ENCODE peak calls at places on chromosomes 2 and 18, in seven cellular contexts. R is heart left ventricle; U is heart right ventricle; W is right cardiac atrium; Z is CD4-positive, CD25-positive, alpha-beta regulatory T cell; F is MM.1S; Q is GM23248. J is an unnamed sample.

GRCh38 chr2:240189686-240190085 is 49.2 kb upstream of the OTOS start:
- DNase-seq in Z (no peak), U (no peak), W (no peak), F (no peak), Q (no peak), R (no peak), J (no peak)

GRCh38 chr2:38720613-38721241 is 30.4 kb downstream of the SRSF7 start:
- DNase-seq in R (peak), F (peak), U (peak), Z (no peak), W (peak), Q (peak), J (peak)

GRCh38 chr2:158184556-158185343 is 83.1 kb downstream of the UPP2 start:
- DNase-seq in W (peak), Z (no peak), R (no peak), U (no peak), F (no peak), Q (no peak), J (peak)

GRCh38 chr2:66069937-66070716 is 364.8 kb upstream of the MEIS1 start:
- DNase-seq in F (no peak), U (no peak), W (no peak), Q (no peak), Z (no peak), R (no peak), J (no peak)

GRCh38 chr2:222424729-222425671 is 657 bp downstream of the SGPP2 start:
- DNase-seq in F (peak), Q (no peak), R (no peak), U (peak), W (peak), Z (peak), J (no peak)

GRCh38 chr2:217667545-217667944 is 335.2 kb downstream of the TNS1 start:
- DNase-seq in Z (no peak), Q (no peak), F (no peak), U (no peak), R (peak), W (peak), J (no peak)

GRCh38 chr18:22309191-22309590 is 108.5 kb downstream of the CTAGE1 start:
- DNase-seq in R (no peak), Q (peak), F (no peak), Z (no peak), W (no peak), U (no peak), J (no peak)

GRCh38 chr2:48568551-48568950 is 38.6 kb downstream of the STON1 start:
- DNase-seq in W (no peak), F (no peak), U (no peak), R (no peak), Z (peak), Q (peak), J (no peak)

GRCh38 chr2:67215214-67215613 is 181.9 kb upstream of the ETAA1 start:
- DNase-seq in F (no peak), Z (no peak), R (no peak), U (peak), Q (peak), W (no peak), J (no peak)

GRCh38 chr2:168986544-168986943 is 44.6 kb downstream of the ABCB11 start:
- DNase-seq in F (no peak), Z (no peak), W (no peak), U (no peak), Q (no peak), R (no peak), J (no peak)

GRCh38 chr18:63213936-63214671 is 105.5 kb downstream of the BCL2 start:
- DNase-seq in F (no peak), Z (no peak), U (no peak), R (no peak), Q (no peak), W (no peak), J (no peak)

GRCh38 chr2:20167356-20167755 is 57.6 kb downstream of the SDC1 start:
- DNase-seq in F (no peak), Q (no peak), U (no peak), W (no peak), R (no peak), Z (no peak), J (no peak)

GRCh38 chr2:20164061-20164733 is 60.7 kb downstream of the SDC1 start:
- DNase-seq in F (no peak), W (no peak), U (no peak), Z (no peak), R (no peak), Q (peak), J (no peak)

GRCh38 chr2:20164734-20165242 is 60.1 kb downstream of the SDC1 start:
- DNase-seq in W (no peak), Q (no peak), R (no peak), Z (no peak), F (no peak), U (no peak), J (no peak)

GRCh38 chr2:20168048-20168726 is 56.7 kb downstream of the SDC1 start:
- DNase-seq in R (no peak), U (no peak), W (no peak), Z (no peak), Q (no peak), F (no peak), J (no peak)

DNA sequence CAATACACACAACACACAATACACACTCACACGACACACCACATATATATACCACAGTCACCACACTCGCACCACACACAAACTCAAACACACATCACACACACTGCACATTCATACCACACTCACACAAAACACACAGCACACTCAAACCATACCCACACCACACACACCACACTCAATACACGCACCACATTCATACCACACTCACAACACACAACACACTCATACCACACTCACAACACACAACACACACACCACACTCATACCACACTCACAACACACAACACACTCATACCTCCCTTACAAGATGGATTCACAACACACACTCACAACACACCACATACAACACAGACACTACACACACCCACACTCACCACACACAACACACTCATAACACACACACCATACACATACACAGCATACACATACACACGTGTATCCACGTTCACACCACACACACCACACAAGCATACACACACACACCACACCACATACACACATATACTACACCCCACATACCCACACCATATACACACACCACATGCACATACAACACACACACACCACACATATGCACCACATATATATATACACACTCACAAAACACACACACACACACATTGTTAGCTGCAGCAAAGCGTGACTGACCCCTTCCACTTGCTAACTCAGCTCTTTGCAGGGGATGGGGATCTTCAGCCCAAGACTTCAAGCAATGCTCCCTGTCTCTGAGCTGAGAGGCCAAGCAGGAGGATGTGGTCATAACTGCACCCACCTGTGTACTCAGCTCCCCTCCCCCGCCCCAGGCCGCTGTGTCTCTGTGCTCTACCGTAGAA is 59.0 kb downstream of the SDC1 start:
- DNase-seq in F (peak), Z (peak), W (no peak), U (no peak), Q (no peak), R (no peak), J (no peak)
- H3K27ac ChIP-seq in F (no peak), Z (no peak), W (no peak), U (no peak), Q (peak), R (no peak), J (peak)

GRCh38 chr18:2302628-2303516 is 268.4 kb downstream of the METTL4 start:
- DNase-seq in F (no peak), W (no peak), U (no peak), Q (peak), Z (no peak), R (no peak), J (peak)
- H3K27ac ChIP-seq in F (no peak), W (no peak), U (no peak), Q (no peak), Z (no peak), R (no peak), J (peak)

GRCh38 chr18:76935722-76936337 is 113.5 kb downstream of the ZNF236 start:
- DNase-seq in W (no peak), Q (no peak), U (no peak), R (no peak), Z (no peak), F (no peak), J (no peak)
- H3K27ac ChIP-seq in W (no peak), Q (no peak), U (no peak), R (no peak), Z (no peak), F (no peak), J (no peak)

GRCh38 chr2:99654419-99654818 is 164.6 kb upstream of the REV1 start:
- DNase-seq in W (no peak), U (no peak), Z (no peak), Q (peak), R (no peak), F (no peak), J (no peak)

GRCh38 chr2:99656938-99657337 is 167.1 kb upstream of the REV1 start:
- DNase-seq in Q (no peak), Z (no peak), U (no peak), R (peak), W (no peak), F (no peak), J (no peak)

GRCh38 chr2:99660616-99661416 is 171.0 kb upstream of the REV1 start:
- DNase-seq in F (no peak), R (no peak), Z (no peak), U (no peak), W (peak), Q (no peak), J (no peak)

GRCh38 chr2:99659874-99660273 is 170.1 kb upstream of the REV1 start:
- DNase-seq in Z (no peak), F (no peak), R (no peak), W (no peak), Q (no peak), U (no peak), J (no peak)

GRCh38 chr2:99657691-99658258 is 168.0 kb upstream of the REV1 start:
- DNase-seq in Q (no peak), W (no peak), R (no peak), U (no peak), F (no peak), Z (no peak), J (no peak)
- H3K27ac ChIP-seq in Q (no peak), W (no peak), R (peak), U (peak), F (no peak), Z (no peak), J (no peak)

GRCh38 chr2:37156071-37156856 is 516 bp downstream of the EIF2AK2 start:
- DNase-seq in Z (peak), Q (peak), R (peak), U (peak), F (peak), W (peak), J (no peak)
- H3K27ac ChIP-seq in Z (peak), Q (peak), R (peak), U (peak), F (no peak), W (peak), J (peak)